ENCODE peak calls at places on chromosome 1, in six cellular contexts. V is tibial nerve, K is breast epithelium, B is adrenal gland, W is Peyer's patch, E is A549. U is an unnamed sample.

GRCh38 chr1:186183219-186183618 is 191.8 kb downstream of the TPR start:
- DNase-seq in W (no peak), K (no peak), B (no peak), V (peak; percentile 42), E (no peak), U (no peak)

GRCh38 chr1:227920426-227920825 is 27.3 kb downstream of the WNT9A start:
- DNase-seq in W (no peak), E (no peak), V (no peak), K (no peak), B (no peak), U (peak; percentile 28)

GRCh38 chr1:229165327-229165726 is 105.6 kb upstream of the RAB4A start:
- DNase-seq in V (no peak), E (no peak), B (no peak), K (no peak), W (no peak), U (no peak)

GRCh38 chr1:235060607-235061470 is 67.8 kb downstream of the TOMM20 start:
- DNase-seq in B (no peak), W (peak; percentile 60), E (no peak), K (peak; percentile 85), V (no peak), U (no peak)

GRCh38 chr1:117609471-117609911 is 3.6 kb downstream of the TENT5C start:
- DNase-seq in E (no peak), V (no peak), B (no peak), K (no peak), W (no peak), U (no peak)

GRCh38 chr1:158417586-158417985 is 8.5 kb downstream of the OR10K2 start:
- DNase-seq in V (no peak), W (no peak), B (no peak), E (no peak), K (no peak), U (no peak)

GRCh38 chr1:59498640-59499039 is 201.7 kb downstream of the FGGY start:
- DNase-seq in K (no peak), W (no peak), B (peak; percentile 76), V (peak; percentile 23), E (no peak), U (no peak)

GRCh38 chr1:155167166-155168104 is 5.7 kb downstream of the KRTCAP2 start:
- DNase-seq in E (peak; percentile 77), B (peak; percentile 94), V (peak; percentile 83), W (peak; percentile 92), K (peak; percentile 75), U (peak; percentile 94)

GRCh38 chr1:47188901-47189785 is 693 bp downstream of the PDZK1IP1 start:
- DNase-seq in W (no peak), V (no peak), K (peak; percentile 16), B (no peak), E (no peak), U (no peak)

GRCh38 chr1:24562625-24563024 is 6.7 kb downstream of the NCMAP start:
- DNase-seq in W (no peak), E (no peak), K (no peak), B (no peak), V (no peak), U (no peak)

GRCh38 chr1:169999357-169999756 is 75.1 kb downstream of the KIFAP3 start:
- DNase-seq in K (no peak), B (peak; percentile 23), W (no peak), E (no peak), V (peak; percentile 24), U (no peak)

GRCh38 chr1:203380395-203381150 is 29.7 kb upstream of the FMOD start:
- DNase-seq in K (no peak), E (no peak), V (no peak), W (no peak), B (no peak), U (no peak)

GRCh38 chr1:228496494-228496893 is 9.3 kb downstream of the RNF187 start:
- DNase-seq in E (no peak), K (no peak), W (no peak), B (no peak), V (no peak), U (no peak)

GRCh38 chr1:50841791-50842387 is 118.2 kb downstream of the FAF1 start:
- DNase-seq in E (no peak), V (no peak), W (no peak), K (no peak), B (no peak), U (no peak)

GRCh38 chr1:228004887-228005462 is 1.8 kb upstream of the WNT3A start:
- DNase-seq in V (no peak), B (no peak), E (no peak), W (peak; percentile 23), K (peak; percentile 11), U (no peak)

GRCh38 chr1:151693057-151693651 is 23.4 kb downstream of the CELF3 start:
- DNase-seq in V (no peak), B (no peak), K (no peak), W (no peak), E (peak; percentile 38), U (no peak)

GRCh38 chr1:161139765-161140164 is 7.3 kb upstream of the DEDD start:
- DNase-seq in K (no peak), E (peak; percentile 44), B (peak; percentile 61), W (no peak), V (peak; percentile 72), U (no peak)

GRCh38 chr1:71307451-71307850 is 226.6 kb upstream of the ZRANB2 start:
- DNase-seq in E (no peak), W (no peak), K (no peak), B (no peak), V (no peak), U (peak; percentile 22)

GRCh38 chr1:102191723-102192122 is 195.0 kb upstream of the OLFM3 start:
- DNase-seq in E (no peak), W (no peak), K (no peak), B (no peak), V (no peak), U (peak; percentile 8)

GRCh38 chr1:97366986-97367385 is 553.8 kb downstream of the DPYD start:
- DNase-seq in E (no peak), W (no peak), K (no peak), B (no peak), V (no peak), U (no peak)

GRCh38 chr1:216958569-216958968 is 235.3 kb upstream of the ESRRG start:
- DNase-seq in B (no peak), E (no peak), V (no peak), K (no peak), W (no peak), U (no peak)

GRCh38 chr1:16077430-16078245 is 4.2 kb upstream of the FAM131C start:
- DNase-seq in V (no peak), K (no peak), B (no peak), E (no peak), W (no peak), U (no peak)
- H3K27ac ChIP-seq in V (no peak overlapping the region), K (no peak overlapping the region), B (peak overlapping the region; percentile 84), E (peak overlapping the region; percentile 95), W (no peak overlapping the region), U (no peak overlapping the region)

DNA sequence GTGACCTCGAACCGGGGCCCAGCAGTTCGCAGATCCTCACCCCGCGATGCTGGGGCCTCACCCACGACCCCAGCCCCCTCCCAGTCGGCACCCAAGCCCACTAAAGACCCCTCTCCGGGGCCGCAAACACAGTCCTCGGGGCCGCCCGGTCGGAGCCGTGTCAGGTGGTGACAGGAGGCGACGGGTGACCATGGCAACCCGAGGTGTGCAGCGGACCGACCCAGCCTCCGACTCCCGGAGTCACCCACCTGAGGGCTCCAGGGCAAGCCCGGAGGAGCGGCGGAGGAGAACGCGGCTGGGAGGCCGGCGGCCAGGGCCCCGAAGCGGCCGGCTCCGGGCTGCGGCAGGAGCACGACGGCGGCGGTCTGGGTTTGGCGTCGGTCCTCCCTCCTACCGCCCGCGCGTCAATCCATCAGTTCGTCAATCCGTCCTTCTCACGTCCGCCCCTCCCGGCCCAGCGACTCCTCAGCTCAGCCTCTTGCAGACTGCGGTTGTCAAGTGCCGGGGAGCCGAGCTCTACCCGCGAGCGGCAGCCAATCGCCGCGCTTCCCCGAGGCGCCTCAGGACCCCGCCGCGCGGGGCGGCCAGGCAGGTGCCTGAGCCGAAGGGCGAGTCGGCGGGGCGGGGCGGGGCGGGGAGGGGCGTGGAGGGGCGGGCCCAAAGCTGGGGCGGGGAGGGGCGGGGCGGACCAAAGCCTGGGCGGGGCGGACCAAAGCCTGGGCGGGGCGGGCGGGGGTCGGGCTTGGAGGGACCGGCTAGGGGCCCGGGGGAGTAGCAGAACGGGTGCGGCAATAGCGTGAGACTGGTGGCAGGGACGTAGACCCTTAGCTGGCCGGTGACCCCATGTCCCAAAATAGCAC is at the start of gene WDR47:
- DNase-seq in B (peak; percentile 94), K (peak; percentile 94), E (peak; percentile 82), V (peak; percentile 92), W (peak; percentile 97), U (peak; percentile 97)
- TF ChIP-seq POLR2A in B (peak; percentile 96), K (peak; percentile 58), E (peak; percentile 93), V (peak; percentile 76), W (peak; percentile 94), U (peak; percentile 97)

DNA sequence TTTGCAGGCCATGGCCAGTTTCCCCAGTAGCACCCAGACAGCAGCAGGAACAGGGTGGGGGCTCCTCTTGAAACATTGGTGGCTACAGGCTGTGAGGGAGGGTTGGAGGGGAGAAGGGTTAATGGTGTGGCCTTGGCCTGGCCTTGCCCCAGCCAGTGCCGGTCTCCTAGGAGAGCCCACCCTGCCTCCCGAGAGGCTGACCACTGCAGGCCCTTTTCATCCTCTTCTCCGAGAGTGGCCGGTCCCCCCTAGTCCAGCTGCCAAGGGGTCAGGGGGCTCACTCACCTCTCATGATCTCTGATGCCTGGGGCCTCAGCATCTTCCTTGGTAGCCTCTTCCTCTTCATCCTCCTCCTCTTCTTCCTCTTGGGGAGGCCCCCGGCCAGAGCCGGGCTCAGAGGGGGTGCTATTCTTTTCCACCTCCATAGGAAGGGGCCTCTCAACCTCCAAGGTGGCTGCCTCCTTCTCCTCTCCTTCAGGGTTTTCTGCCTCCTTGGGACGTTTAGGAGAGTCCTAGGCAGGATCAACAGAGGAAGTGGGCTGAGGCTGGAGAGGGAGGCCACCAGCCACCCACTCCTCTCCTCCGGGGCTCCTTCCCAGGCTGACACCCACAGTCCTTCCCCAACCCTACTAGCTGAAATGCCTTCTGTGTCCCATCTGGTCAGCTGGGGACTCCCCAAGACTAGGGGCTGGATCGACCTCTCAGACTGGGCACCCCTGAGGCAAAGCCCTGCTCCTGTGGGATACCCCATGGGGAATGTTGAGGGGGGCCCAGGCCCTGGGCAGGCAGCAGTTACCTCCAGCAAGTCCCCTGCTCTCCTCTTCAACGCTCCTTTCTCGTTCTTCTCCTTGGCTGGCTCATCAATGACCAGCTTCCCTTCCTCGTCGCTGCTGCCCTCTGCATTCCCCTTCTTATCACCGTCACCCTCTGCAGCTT is 2.7 kb upstream of the MRPL24 start:
- DNase-seq in W (no peak), V (no peak), B (no peak), E (no peak), K (no peak), U (no peak)
- H3K4me1 ChIP-seq in W (no peaks in the 10 kb centered on the region), V (peaks cover 43% of the 10 kb centered on the region), B (peaks cover 30% of the 10 kb centered on the region), E (peaks cover 48% of the 10 kb centered on the region), K (peaks cover 7% of the 10 kb centered on the region), U (peaks cover 54% of the 10 kb centered on the region)

DNA sequence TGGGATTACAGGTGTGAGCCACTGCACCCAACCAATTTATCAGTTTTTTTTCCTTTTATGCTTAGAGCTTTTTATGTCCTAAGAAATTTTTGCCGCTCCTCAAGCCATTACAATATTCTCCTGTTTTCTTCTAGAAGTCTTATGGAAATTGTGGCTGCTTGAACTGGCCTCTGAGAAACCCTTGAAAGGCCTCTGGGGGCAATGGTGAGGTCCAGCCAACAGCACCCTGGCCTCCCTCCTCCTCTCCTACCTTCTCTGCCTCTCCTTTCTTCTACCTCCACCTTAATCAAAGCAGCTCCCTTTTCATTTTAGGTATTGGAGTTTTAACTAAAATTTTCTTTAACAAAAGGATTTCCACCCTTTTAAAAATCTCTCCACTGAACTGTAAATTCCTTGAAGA is 24.5 kb upstream of the RGS16 start:
- DNase-seq in K (no peak), E (no peak), W (no peak), B (no peak), V (no peak), U (no peak)
- H3K27ac ChIP-seq in K (no peak overlapping the region), E (no peak overlapping the region), W (no peak overlapping the region), B (no peak overlapping the region), V (no peak overlapping the region), U (no peak overlapping the region)